ENCODE peak calls at places on chromosomes 4 and X, in five cellular contexts. Z is PC-3, F is neural progenitor cell, D is SK-N-SH, J is GM23338. G is an unnamed sample. For H3F3A, the result is how much of the 10 kb centered on the place peaks cover.

GRCh38 chr4:93659629-93660028 is 168.9 kb upstream of the ATOH1 start:
- DNase-seq in Z (peak), F (no peak), D (no peak), J (no peak), G (no peak)

GRCh38 chr4:186808635-186809018 is 85.0 kb upstream of the FAT1 start:
- DNase-seq in Z (peak), F (no peak), D (no peak), J (no peak), G (no peak)

GRCh38 chrX:72094894-72095293 is 36.8 kb downstream of the RTL5 start:
- DNase-seq in Z (no peak), F (peak), D (peak), J (peak), G (peak)

GRCh38 chr4:58456727-58457384 is 1346.7 kb upstream of the IGFBP7 start:
- DNase-seq in Z (no peak), F (no peak), D (no peak), J (no peak), G (no peak)

GRCh38 chrX:79366888-79367749 is at the start of gene ITM2A:
- DNase-seq in Z (no peak), F (peak), D (peak), J (peak), G (peak)

GRCh38 chrX:45566456-45566855 is 365.8 kb upstream of the DIPK2B start:
- DNase-seq in Z (no peak), F (no peak), D (no peak), J (no peak), G (no peak)

GRCh38 chrX:57595381-57595811 is 3.6 kb downstream of the ZXDB start:
- DNase-seq in Z (peak), F (no peak), D (no peak), J (peak), G (no peak)

GRCh38 chrX:70479197-70479969 is 34.7 kb downstream of the DLG3 start:
- DNase-seq in Z (peak), F (no peak), D (no peak), J (no peak), G (no peak)

GRCh38 chr4:20463176-20463430 is 211.4 kb downstream of the SLIT2 start:
- DNase-seq in Z (no peak), F (no peak), D (no peak), J (no peak), G (no peak)

GRCh38 chrX:3968749-3969148 is 255.3 kb upstream of the PRKX start:
- DNase-seq in Z (no peak), F (no peak), D (no peak), J (no peak), G (no peak)

GRCh38 chr4:117796677-117797076 is 237.6 kb upstream of the NDST3 start:
- DNase-seq in Z (peak), F (no peak), D (no peak), J (no peak), G (no peak)

GRCh38 chr4:7367894-7368293 is 66.8 kb downstream of the PSAPL1 start:
- DNase-seq in Z (no peak), F (no peak), D (no peak), J (no peak), G (no peak)

GRCh38 chr4:156788782-156789181 is 182.8 kb downstream of the PDGFC start:
- DNase-seq in Z (peak), F (no peak), D (no peak), J (no peak), G (no peak)

GRCh38 chr4:6917445-6918241 is 8.0 kb downstream of the TBC1D14 start:
- DNase-seq in Z (peak), F (peak), D (peak), J (peak), G (no peak)

GRCh38 chr4:82044141-82044993 is 329.4 kb downstream of the HNRNPD start:
- DNase-seq in Z (peak), F (peak), D (peak), J (peak), G (no peak)

GRCh38 chr4:157521916-157522315 is 301.4 kb downstream of the GRIA2 start:
- DNase-seq in Z (no peak), F (no peak), D (no peak), J (no peak), G (no peak)

GRCh38 chr4:151331276-151332042 is 6.1 kb upstream of the SH3D19 start:
- DNase-seq in Z (peak), F (no peak), D (no peak), J (no peak), G (peak)

GRCh38 chr4:135601351-135601750 is 1399.8 kb upstream of the PABPC4L start:
- DNase-seq in Z (peak), F (no peak), D (no peak), J (no peak), G (no peak)

GRCh38 chr4:168408620-168409019 is 71.7 kb downstream of the DDX60L start:
- DNase-seq in Z (peak), F (peak), D (peak), J (no peak), G (no peak)

GRCh38 chr4:145473203-145473602 is 8.4 kb upstream of the SMAD1 start:
- DNase-seq in Z (no peak), F (no peak), D (no peak), J (no peak), G (no peak)

GRCh38 chrX:129661369-129661768 is 6.6 kb upstream of the APLN start:
- DNase-seq in Z (peak), F (no peak), D (no peak), J (no peak), G (no peak)

GRCh38 chr4:155854597-155855226 is 11.4 kb downstream of the ASIC5 start:
- DNase-seq in Z (no peak), F (peak), D (no peak), J (no peak), G (peak)

GRCh38 chr4:76256968-76257367 is 5.4 kb downstream of the FAM47E start:
- DNase-seq in Z (no peak), F (no peak), D (no peak), J (no peak), G (no peak)

GRCh38 chr4:153576443-153576774 is 107.7 kb upstream of the TLR2 start:
- DNase-seq in Z (no peak), F (no peak), D (no peak), J (no peak), G (no peak)

GRCh38 chr4:153579410-153579809 is 104.7 kb upstream of the TLR2 start:
- DNase-seq in Z (no peak), F (no peak), D (no peak), J (no peak), G (no peak)

GRCh38 chr4:153579872-153580271 is 104.2 kb upstream of the TLR2 start:
- DNase-seq in Z (no peak), F (no peak), D (no peak), J (no peak), G (no peak)

GRCh38 chr4:153573881-153574807 is 108.0 kb downstream of the TMEM131L start:
- DNase-seq in Z (peak), F (peak), D (peak), J (no peak), G (peak)

DNA sequence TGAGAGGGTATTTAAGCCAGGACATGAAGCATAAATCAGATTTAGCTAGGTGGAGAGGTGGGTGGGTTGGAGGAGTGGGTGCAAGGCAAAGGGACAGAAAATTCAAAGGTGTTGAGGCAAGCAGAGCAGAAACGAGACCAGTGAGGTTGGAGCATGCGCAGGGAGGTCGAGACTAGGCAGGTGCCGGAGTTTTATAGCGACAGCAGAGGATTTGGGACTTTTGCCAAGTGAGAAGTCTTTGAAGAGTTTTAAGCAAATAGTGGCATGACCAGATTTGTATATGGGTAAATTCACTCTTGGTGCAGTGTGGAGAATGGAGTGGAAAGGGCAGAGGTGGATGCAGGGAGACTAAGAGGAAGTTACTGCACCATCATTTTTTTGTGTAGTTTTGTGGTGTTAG is 107.0 kb upstream of the TLR2 start:
- DNase-seq in Z (no peak), F (no peak), D (no peak), J (no peak), G (no peak)
- H3F3A ChIP-seq in Z (under half), F (under half), D (under half), J (under half), G (under half)

DNA sequence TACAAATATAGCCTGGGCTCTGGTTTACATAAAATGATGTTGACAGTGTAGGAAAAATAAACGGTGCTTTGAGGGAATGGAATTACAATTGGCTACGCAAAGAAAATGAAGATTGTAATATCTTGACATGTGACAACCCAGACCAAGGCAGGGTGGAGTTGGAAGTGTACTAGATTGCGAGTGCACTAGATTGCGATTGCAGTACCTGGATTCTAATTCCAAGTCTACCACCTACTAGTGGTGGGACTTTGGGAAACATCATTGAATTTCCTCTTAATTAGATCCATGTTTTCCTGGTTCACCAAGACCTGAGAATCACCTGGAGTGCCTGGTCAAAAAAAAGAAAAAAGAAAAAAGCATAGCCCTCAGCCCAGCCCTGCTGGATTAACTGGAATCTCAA is 18.6 kb downstream of the EGF start:
- DNase-seq in Z (no peak), F (no peak), D (no peak), J (no peak), G (no peak)
- TF ChIP-seq CTCF in Z (no peak), F (no peak), D (no peak), J (peak), G (no peak)

GRCh38 chr4:2789801-2790582 is 2.9 kb upstream of the SH3BP2 start:
- DNase-seq in Z (no peak), F (no peak), D (peak), J (no peak), G (no peak)
- TF ChIP-seq EZH2phosphoT487 in Z (no peak), F (no peak), D (no peak), J (no peak), G (no peak)

DNA sequence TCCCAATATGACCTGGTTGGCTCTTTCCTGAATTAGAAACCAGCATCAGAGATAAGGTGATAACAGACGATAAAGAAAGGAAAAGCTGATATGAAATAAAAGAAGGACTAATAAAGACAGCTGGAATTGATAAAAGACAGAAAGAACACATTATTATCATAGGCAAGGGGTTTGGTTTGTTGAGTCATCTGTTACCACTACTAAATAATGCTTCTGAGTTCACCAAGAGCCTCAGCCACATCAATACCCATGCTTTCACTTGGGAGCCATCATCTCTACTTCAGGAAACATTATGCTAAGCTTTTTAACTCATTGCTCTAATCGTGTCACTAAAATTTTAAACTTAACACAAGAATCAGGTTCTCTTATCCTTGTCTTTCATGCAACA is 27.6 kb downstream of the ANXA5 start:
- DNase-seq in Z (no peak), F (no peak), D (no peak), J (no peak), G (no peak)
- H3F3A ChIP-seq in Z (under half), F (under half), D (half or more), J (under half), G (under half)

GRCh38 chr4:188423039-188423438 is 283.8 kb downstream of the TRIML1 start:
- DNase-seq in Z (peak), F (no peak), D (no peak), J (no peak), G (no peak)

GRCh38 chr4:188414441-188414840 is 275.2 kb downstream of the TRIML1 start:
- DNase-seq in Z (no peak), F (no peak), D (no peak), J (no peak), G (no peak)

GRCh38 chr4:188411805-188412204 is 272.6 kb downstream of the TRIML1 start:
- DNase-seq in Z (no peak), F (no peak), D (no peak), J (no peak), G (no peak)

GRCh38 chr4:188412499-188412898 is 273.3 kb downstream of the TRIML1 start:
- DNase-seq in Z (no peak), F (no peak), D (no peak), J (no peak), G (no peak)

GRCh38 chr4:188417181-188417580 is 277.9 kb downstream of the TRIML1 start:
- DNase-seq in Z (peak), F (peak), D (no peak), J (peak), G (no peak)
- TF ChIP-seq CTCF in Z (no peak), F (peak), D (no peak), J (peak), G (no peak)

DNA sequence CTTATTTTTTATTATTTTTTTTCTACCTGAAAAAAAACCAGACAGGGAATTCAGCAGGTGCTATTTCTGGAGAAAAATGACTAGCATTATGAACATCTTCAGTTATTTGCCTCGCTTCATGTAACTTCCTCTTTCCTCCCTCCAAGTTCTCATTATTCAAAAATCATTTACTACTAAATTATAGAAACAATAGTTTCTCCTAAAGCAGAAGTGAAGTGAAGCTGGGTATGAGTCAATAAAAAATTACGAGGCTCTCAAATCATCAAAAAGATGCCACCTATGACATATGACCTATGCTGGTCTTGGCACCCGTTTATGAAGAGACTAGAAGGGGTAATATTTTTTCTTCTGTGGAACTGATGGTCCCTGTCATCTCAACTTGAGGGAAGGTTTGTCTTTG is 145.0 kb upstream of the AADAT start:
- DNase-seq in Z (no peak), F (no peak), D (no peak), J (no peak), G (no peak)
- TF ChIP-seq EZH2phosphoT487 in Z (no peak), F (no peak), D (no peak), J (no peak), G (no peak)

GRCh38 chrX:153727108-153727931 is 2.7 kb downstream of the ABCD1 start:
- DNase-seq in Z (peak), F (no peak), D (no peak), J (no peak), G (no peak)
- H3F3A ChIP-seq in Z (under half), F (under half), D (under half), J (under half), G (under half)

DNA sequence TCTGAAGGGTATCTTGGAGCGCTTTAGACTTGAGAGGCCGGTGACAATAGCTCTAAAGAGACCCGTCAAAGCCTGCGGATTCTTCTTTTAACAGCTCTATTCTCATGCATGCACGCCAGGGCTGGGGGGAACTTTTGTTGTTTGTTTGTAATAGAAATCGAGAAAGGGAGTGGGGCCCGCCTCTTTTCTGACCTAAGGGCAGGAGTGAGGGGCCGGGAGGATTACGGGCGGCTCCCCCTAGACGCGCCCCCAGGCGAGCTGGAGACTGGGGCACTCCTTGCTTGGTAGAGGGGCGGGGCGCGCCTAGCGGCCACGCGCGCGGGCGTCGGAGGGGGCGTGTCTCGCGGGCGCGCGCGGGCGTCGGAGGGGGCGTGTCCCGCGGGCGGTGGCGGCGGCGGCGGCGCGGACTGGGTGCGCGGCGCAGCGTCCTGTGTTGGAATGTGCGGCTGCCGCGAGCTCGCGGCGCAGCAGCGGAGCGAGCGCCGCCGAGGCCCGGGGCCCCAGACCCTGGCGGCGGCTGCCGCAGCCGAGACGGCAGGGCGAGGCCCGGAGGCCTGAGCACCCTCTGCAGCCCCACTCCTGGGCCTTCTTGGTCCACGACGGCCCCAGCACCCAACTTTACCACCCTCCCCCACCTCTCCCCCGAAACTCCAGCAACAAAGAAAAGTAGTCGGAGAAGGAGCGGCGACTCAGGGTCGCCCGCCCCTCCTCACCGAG is at the start of gene REST:
- DNase-seq in Z (peak), F (peak), D (peak), J (peak), G (peak)
- TF ChIP-seq CTCF in Z (no peak), F (no peak), D (no peak), J (no peak), G (no peak)

GRCh38 chr4:125313497-125313896 is 1.3 kb upstream of the FAT4 start:
- DNase-seq in Z (peak), F (peak), D (peak), J (peak), G (peak)
- TF ChIP-seq EZH2phosphoT487 in Z (no peak), F (no peak), D (no peak), J (no peak), G (no peak)

GRCh38 chr4:122914938-122915337 is 7.5 kb downstream of the NUDT6 start:
- DNase-seq in Z (no peak), F (no peak), D (no peak), J (no peak), G (no peak)

GRCh38 chr4:122911588-122911987 is 10.8 kb downstream of the NUDT6 start:
- DNase-seq in Z (no peak), F (no peak), D (no peak), J (no peak), G (peak)

GRCh38 chr4:122909683-122910082 is 12.7 kb downstream of the NUDT6 start:
- DNase-seq in Z (no peak), F (no peak), D (no peak), J (no peak), G (no peak)

GRCh38 chr4:122914292-122914904 is 8.0 kb downstream of the NUDT6 start:
- DNase-seq in Z (peak), F (no peak), D (peak), J (peak), G (peak)

GRCh38 chr4:122912810-122913575 is 9.4 kb downstream of the NUDT6 start:
- DNase-seq in Z (peak), F (no peak), D (no peak), J (no peak), G (no peak)
- H3F3A ChIP-seq in Z (under half), F (under half), D (under half), J (under half), G (under half)